ENCODE peak calls at places on chromosomes 5 and 9, in five cellular contexts. F is GM12865, S is lower lobe of right lung, I is HepG2, W is lung. Q is an unnamed sample.
A peak's percentile ranks its signal among the peaks of the same experiment; 100 is the strongest.

GRCh38 chr5:179368806-179369529 is 23.7 kb upstream of the ADAMTS2 start:
- DNase-seq in W (no peak), I (no peak), S (peak; percentile 37), F (no peak), Q (peak; percentile 38)

GRCh38 chr5:56053363-56053762 is 58.6 kb upstream of the IL6ST start:
- DNase-seq in F (no peak), S (no peak), W (no peak), I (no peak), Q (no peak)

GRCh38 chr5:106454651-106455415 is 1215.9 kb downstream of the EFNA5 start:
- DNase-seq in I (peak; percentile 5), W (no peak), F (peak; percentile 47), S (no peak), Q (no peak)

GRCh38 chr5:50445281-50445949 is 4.3 kb upstream of the EMB start:
- DNase-seq in I (no peak), W (no peak), F (peak; percentile 69), S (no peak), Q (no peak)

GRCh38 chr5:103706939-103707682 is 144.5 kb upstream of the NUDT12 start:
- DNase-seq in F (no peak), I (no peak), W (no peak), S (no peak), Q (no peak)

GRCh38 chr5:143479394-143479793 is 75.9 kb upstream of the NR3C1 start:
- DNase-seq in F (no peak), I (peak; percentile 60), W (no peak), S (no peak), Q (no peak)

GRCh38 chr5:159878988-159879471 is 37.3 kb upstream of the ADRA1B start:
- DNase-seq in F (no peak), W (peak; percentile 59), S (peak; percentile 58), I (peak; percentile 27), Q (no peak)

GRCh38 chr9:42275141-42275540 is 91.7 kb downstream of the SPATA31A6 start:
- DNase-seq in W (no peak), F (no peak), I (no peak), S (no peak), Q (no peak)

GRCh38 chr9:79057576-79057975 is 514.2 kb upstream of the TLE4 start:
- DNase-seq in I (no peak), S (no peak), W (no peak), F (no peak), Q (no peak)

GRCh38 chr9:4691794-4692193 is 12.4 kb downstream of the CDC37L1 start:
- DNase-seq in W (no peak), F (no peak), S (no peak), I (no peak), Q (no peak)

GRCh38 chr5:86971034-86971511 is 296.6 kb upstream of the RASA1 start:
- DNase-seq in W (no peak), F (peak; percentile 43), S (no peak), I (peak; percentile 3), Q (no peak)

GRCh38 chr5:89728750-89729149 is 680.8 kb downstream of the CETN3 start:
- DNase-seq in F (no peak), S (no peak), I (no peak), W (peak; percentile 29), Q (no peak)

GRCh38 chr9:4096121-4096520 is 203.7 kb downstream of the GLIS3 start:
- DNase-seq in W (no peak), I (no peak), S (no peak), F (no peak), Q (no peak)

GRCh38 chr5:139215176-139215975 is 17.2 kb upstream of the SIL1 start:
- DNase-seq in I (no peak), W (no peak), S (no peak), F (no peak), Q (no peak)

GRCh38 chr9:16106211-16106610 is 553.4 kb downstream of the CCDC171 start:
- DNase-seq in I (no peak), F (no peak), S (no peak), W (no peak), Q (no peak)

GRCh38 chr9:109303900-109304299 is 17.0 kb downstream of the EPB41L4B start:
- DNase-seq in W (no peak), I (no peak), S (no peak), F (no peak), Q (no peak)

GRCh38 chr9:136943291-136944093 is 1.0 kb downstream of the FBXW5 start:
- DNase-seq in F (peak; percentile 63), S (no peak), W (no peak), I (no peak), Q (peak; percentile 54)

GRCh38 chr5:168356592-168356991 is 65.1 kb downstream of the WWC1 start:
- DNase-seq in F (no peak), W (no peak), S (no peak), I (no peak), Q (no peak)

GRCh38 chr9:105421154-105421553 is 26.7 kb upstream of the FSD1L start:
- DNase-seq in F (no peak), W (no peak), I (no peak), S (no peak), Q (no peak)

GRCh38 chr5:141223112-141223783 is at the start of gene PCDHB14:
- DNase-seq in W (no peak), S (no peak), F (no peak), I (peak; percentile 45), Q (no peak)

GRCh38 chr5:91151947-91152346 is 231.2 kb downstream of the ARRDC3 start:
- DNase-seq in S (peak; percentile 74), I (peak; percentile 4), W (peak; percentile 91), F (no peak), Q (no peak)

GRCh38 chr5:140049205-140049604 is 6.1 kb upstream of the NRG2 start:
- DNase-seq in S (no peak), I (no peak), F (peak; percentile 41), W (no peak), Q (no peak)

GRCh38 chr9:116715751-116716150 is 28.6 kb downstream of the TRIM32 start:
- DNase-seq in F (no peak), I (no peak), W (no peak), S (no peak), Q (no peak)

GRCh38 chr9:138070815-138071214 is 193.2 kb downstream of the CACNA1B start:
- DNase-seq in S (no peak), F (no peak), I (no peak), W (no peak), Q (no peak)

GRCh38 chr9:124950050-124950718 is 9.3 kb upstream of the GOLGA1 start:
- DNase-seq in S (no peak), I (peak; percentile 71), F (peak; percentile 47), W (no peak), Q (no peak)

GRCh38 chr5:2383678-2384025 is 367.8 kb downstream of the IRX2 start:
- DNase-seq in S (no peak), F (no peak), W (no peak), I (no peak), Q (no peak)

GRCh38 chr5:64165500-64166200 is at the start of gene RNF180:
- DNase-seq in I (no peak), F (peak; percentile 3), S (peak; percentile 68), W (peak; percentile 52), Q (no peak)

GRCh38 chr5:172744106-172745104 is 26.6 kb downstream of the DUSP1 start:
- DNase-seq in S (peak; percentile 86), F (no peak), W (peak; percentile 72), I (no peak), Q (no peak)

GRCh38 chr9:124553738-124554137 is 46.5 kb upstream of the NR5A1 start:
- DNase-seq in F (no peak), W (no peak), I (no peak), S (no peak), Q (no peak)

GRCh38 chr9:120877276-120878034 is 467 bp upstream of the PHF19 start:
- DNase-seq in W (no peak), S (peak; percentile 75), I (peak; percentile 54), F (peak; percentile 85), Q (no peak)

GRCh38 chr9:101736723-101737122 is 1.7 kb downstream of the GRIN3A start:
- DNase-seq in S (no peak), W (no peak), I (no peak), F (no peak), Q (no peak)

GRCh38 chr5:126516133-126516532 is 78.9 kb downstream of the ALDH7A1 start:
- DNase-seq in W (no peak), I (no peak), S (no peak), F (no peak), Q (no peak)

GRCh38 chr5:107268241-107268640 is 402.5 kb downstream of the EFNA5 start:
- DNase-seq in W (no peak), F (no peak), S (no peak), I (no peak), Q (no peak)

GRCh38 chr9:94568972-94569712 is 14.3 kb downstream of the PCAT7 start:
- DNase-seq in S (no peak), F (no peak), W (no peak), I (no peak), Q (no peak)

GRCh38 chr9:10366171-10366779 is 246.5 kb downstream of the PTPRD start:
- DNase-seq in W (no peak), I (peak; percentile 32), F (peak; percentile 40), S (no peak), Q (no peak)

GRCh38 chr9:90915693-90916092 is 114.1 kb downstream of the SYK start:
- DNase-seq in S (no peak), I (no peak), F (peak; percentile 41), W (no peak), Q (peak; percentile 36)
- TF ChIP-seq CTCF in S (no peak), I (peak; percentile 11), F (peak; percentile 21), W (no peak), Q (no peak)

DNA sequence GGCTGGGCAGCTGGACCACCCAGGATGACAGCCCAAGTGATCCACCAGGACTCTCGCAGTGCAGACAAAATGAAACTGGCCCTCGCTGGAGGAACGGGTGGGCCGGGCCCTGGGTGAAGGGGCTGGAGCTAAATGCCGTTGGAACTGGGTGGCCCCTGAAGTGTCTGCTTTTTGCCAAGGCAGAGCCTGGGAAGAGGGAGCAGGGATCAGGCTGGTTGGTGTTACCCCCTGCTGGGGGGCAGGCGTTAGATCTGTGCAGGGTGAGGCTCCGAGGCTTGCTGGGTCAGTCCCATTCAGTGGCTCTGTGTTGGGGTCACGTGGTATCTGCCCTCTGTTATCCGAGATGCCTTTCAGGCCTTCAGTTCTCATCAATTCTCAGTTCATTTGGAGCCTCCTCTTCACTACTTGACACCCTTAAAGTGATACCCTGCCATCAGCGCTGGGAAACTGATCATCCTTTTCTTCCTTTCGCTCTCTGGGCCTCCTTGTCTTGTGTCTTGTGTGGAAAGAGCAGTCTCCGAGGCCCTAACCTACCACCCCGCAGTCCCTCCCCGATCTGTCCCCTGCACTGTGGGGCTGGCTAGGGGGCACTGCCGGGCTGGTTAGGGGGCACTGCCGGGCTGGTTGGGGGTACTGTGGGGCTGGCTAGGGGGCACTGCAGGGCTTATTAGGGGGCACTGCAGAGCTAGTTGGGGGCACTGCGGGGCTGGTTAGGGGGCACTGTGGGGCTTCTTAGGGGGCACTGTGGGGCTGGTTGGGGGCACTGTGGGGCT is 37.3 kb downstream of the COL5A1 start:
- DNase-seq in I (no peak), S (peak; percentile 26), W (no peak), F (no peak), Q (no peak)
- TF ChIP-seq CTCF in I (no peak), S (no peak), W (no peak), F (no peak), Q (no peak)

GRCh38 chr5:135491552-135492318 is 39.6 kb upstream of the TIFAB start:
- DNase-seq in W (peak; percentile 45), F (no peak), S (peak; percentile 60), I (peak; percentile 47), Q (no peak)
- TF ChIP-seq CTCF in W (no peak), F (no peak), S (no peak), I (no peak), Q (no peak)

DNA sequence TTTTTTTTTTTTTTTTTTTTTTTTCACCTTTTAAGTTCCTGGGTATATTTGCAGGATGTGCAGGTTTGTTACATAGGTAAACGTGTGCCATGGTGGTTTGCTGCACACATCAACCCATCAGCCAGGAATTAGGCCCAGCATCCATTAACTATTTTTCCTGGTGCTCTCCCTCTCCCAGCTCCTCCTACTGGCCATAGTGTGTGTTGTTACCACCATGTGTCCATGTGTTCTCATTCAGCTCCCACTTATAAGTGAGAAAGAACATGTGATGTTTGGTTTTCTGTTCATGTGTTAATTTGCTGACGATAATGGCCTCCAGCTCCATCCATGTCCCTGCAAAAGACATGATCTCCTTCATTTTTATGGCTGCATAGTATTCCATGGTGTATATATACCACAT is 350.5 kb downstream of the MAN2A1 start:
- DNase-seq in F (no peak), S (no peak), I (peak; percentile 18), W (no peak), Q (no peak)
- TF ChIP-seq CTCF in F (no peak), S (no peak), I (peak; percentile 40), W (no peak), Q (no peak)

Q was measured in CD14-positive monocyte.